ENCODE peak calls at places on chromosomes 6 and 20, in five cellular contexts. V is CD14-positive monocyte, C is mesothelial cell of epicardium, F is astrocyte of the spinal cord, W is HCT116. R is an unnamed sample.

GRCh38 chr6:20200761-20201160 is 11.5 kb downstream of the MBOAT1 start:
- DNase-seq in V (no peak), C (no peak), F (no peak), W (no peak), R (no peak)

GRCh38 chr6:2982464-2983121 is 11.2 kb upstream of the SERPINB6 start:
- DNase-seq in V (no peak), C (no peak), F (no peak), W (no peak), R (no peak)

GRCh38 chr6:12229332-12229731 is 60.8 kb upstream of the EDN1 start:
- DNase-seq in V (no peak), C (no peak), F (no peak), W (no peak), R (no peak)

GRCh38 chr6:37794825-37795224 is 24.7 kb upstream of the ZFAND3 start:
- DNase-seq in V (no peak), C (no peak), F (peak), W (no peak), R (no peak)

GRCh38 chr6:39280247-39280731 is 33.9 kb downstream of the KCNK17 start:
- DNase-seq in V (no peak), C (no peak), F (no peak), W (peak), R (no peak)

GRCh38 chr6:111997863-111998191 is 56.1 kb upstream of the CCN6 start:
- DNase-seq in V (no peak), C (no peak), F (no peak), W (no peak), R (no peak)

GRCh38 chr20:45373353-45374100 is 4.6 kb downstream of the TP53TG5 start:
- DNase-seq in V (peak), C (peak), F (peak), W (peak), R (no peak)

GRCh38 chr20:58751956-58752355 is 59.4 kb downstream of the NPEPL1 start:
- DNase-seq in V (no peak), C (no peak), F (no peak), W (no peak), R (no peak)

DNA sequence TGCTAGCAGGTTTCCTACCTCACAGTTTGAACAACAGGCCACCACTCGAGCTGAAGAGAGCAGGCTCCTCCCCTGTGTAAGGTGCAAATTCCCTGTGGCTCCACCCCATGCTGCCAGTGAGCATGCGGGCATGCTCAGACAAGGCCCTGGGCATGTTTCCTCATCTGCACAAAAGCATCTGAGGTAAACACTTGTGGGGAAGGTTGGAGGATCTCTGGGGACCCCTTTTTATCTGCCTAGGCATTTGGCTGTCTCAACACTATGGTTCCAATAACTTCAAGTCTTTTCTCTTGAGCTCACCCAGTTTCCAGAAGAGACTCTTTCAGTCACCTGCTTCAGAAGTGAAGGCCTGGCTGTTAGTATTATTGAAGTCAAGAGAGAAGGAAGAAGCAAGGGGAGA is 9.4 kb downstream of the C6orf58 start:
- DNase-seq in V (no peak), C (no peak), F (no peak), W (peak), R (no peak)
- TF ChIP-seq CTCF in V (no peak), C (no peak), F (no peak), W (no peak), R (no peak)

GRCh38 chr6:127956260-127956888 is 55.5 kb upstream of the THEMIS start:
- DNase-seq in V (no peak), C (no peak), F (no peak), W (peak), R (no peak)
- TF ChIP-seq CTCF in V (no peak), C (no peak), F (peak), W (peak), R (peak)

GRCh38 chr6:159038914-159039884 is 5.6 kb downstream of the TAGAP start:
- DNase-seq in V (peak), C (no peak), F (peak), W (no peak), R (no peak)
- TF ChIP-seq CTCF in V (no peak), C (no peak), F (no peak), W (no peak), R (no peak)

GRCh38 chr6:138374815-138375214 is 2.9 kb upstream of the SMIM28 start:
- DNase-seq in V (no peak), C (no peak), F (no peak), W (no peak), R (no peak)

GRCh38 chr6:138374230-138374629 is 3.5 kb upstream of the SMIM28 start:
- DNase-seq in V (no peak), C (no peak), F (no peak), W (no peak), R (no peak)

GRCh38 chr6:138371452-138371711 is 6.3 kb upstream of the SMIM28 start:
- DNase-seq in V (no peak), C (no peak), F (no peak), W (no peak), R (no peak)

GRCh38 chr6:138371720-138372119 is 6.0 kb upstream of the SMIM28 start:
- DNase-seq in V (no peak), C (no peak), F (no peak), W (no peak), R (no peak)

DNA sequence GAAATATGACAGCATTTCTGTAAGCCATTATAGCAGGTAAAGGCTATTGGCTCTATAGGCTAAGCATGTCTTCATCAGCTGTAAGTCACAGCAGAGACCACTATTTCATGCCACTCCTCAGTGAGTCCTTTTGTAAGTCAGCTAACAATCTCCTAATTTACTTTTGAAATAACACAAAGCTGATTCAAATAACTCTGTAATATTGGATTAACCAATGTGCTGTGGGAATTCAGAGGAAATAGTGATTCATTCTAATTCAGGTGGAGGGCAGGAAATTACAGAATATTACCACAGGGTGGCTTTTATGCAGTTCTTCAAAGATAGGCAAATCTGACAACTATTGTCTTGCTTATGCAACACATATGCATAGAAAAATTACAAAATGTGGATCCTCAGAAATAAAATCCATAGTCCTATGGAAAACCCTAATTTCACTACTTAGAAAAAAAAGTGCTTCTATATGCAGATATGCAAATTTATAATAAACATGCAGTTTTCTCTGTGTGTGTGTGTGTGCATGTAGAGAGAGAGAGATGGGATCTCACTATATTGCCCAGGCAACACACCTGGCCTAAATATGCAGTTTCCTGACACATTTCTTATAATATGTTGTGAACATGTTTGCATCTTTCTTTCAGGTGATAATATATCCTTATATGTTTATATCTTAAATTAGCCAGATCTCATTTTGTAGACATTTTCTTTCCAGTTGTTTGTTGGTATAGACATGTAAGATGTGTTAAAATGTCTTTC is 4.8 kb upstream of the SMIM28 start:
- DNase-seq in V (no peak), C (no peak), F (peak), W (no peak), R (no peak)
- TF ChIP-seq CTCF in V (peak), C (no peak), F (no peak), W (peak), R (peak)